ENCODE peak calls at places on chromosomes 6 and 20, in seven cellular contexts. B, X, S, F, T, E and Q are unnamed samples.

GRCh38 chr20:62924567-62925419 is 1.5 kb downstream of the DIDO1 start:
- DNase-seq in B (no peak), X (no peak), S (no peak), F (peak), T (no peak), E (peak), Q (peak)

GRCh38 chr6:144408151-144408550 is 123.0 kb downstream of the UTRN start:
- DNase-seq in B (no peak), X (no peak), S (no peak), F (no peak), T (no peak), E (no peak), Q (no peak)

GRCh38 chr6:142481466-142481865 is 179.7 kb downstream of the ADGRG6 start:
- DNase-seq in B (no peak), X (no peak), S (no peak), F (no peak), T (no peak), E (no peak), Q (no peak)

GRCh38 chr20:49656304-49656703 is 57.4 kb downstream of the B4GALT5 start:
- DNase-seq in B (no peak), X (no peak), S (no peak), F (no peak), T (no peak), E (no peak), Q (no peak)

GRCh38 chr6:144140859-144141258 is 9.5 kb upstream of the STX11 start:
- DNase-seq in B (no peak), X (no peak), S (no peak), F (no peak), T (no peak), E (no peak), Q (no peak)

GRCh38 chr6:30130887-30131862 is 4.8 kb upstream of the TRIM40 start:
- DNase-seq in B (peak), X (peak), S (no peak), F (peak), T (peak), E (peak), Q (peak)

GRCh38 chr20:37344506-37345338 is 1.2 kb upstream of the SRC start:
- DNase-seq in B (no peak), X (no peak), S (no peak), F (peak), T (no peak), E (peak), Q (peak)

GRCh38 chr20:3749689-3750639 is 17.5 kb downstream of the HSPA12B start:
- DNase-seq in B (no peak), X (no peak), S (peak), F (peak), T (peak), E (peak), Q (no peak)

GRCh38 chr20:15584507-15584906 is 988.7 kb downstream of the KIF16B start:
- DNase-seq in B (no peak), X (no peak), S (no peak), F (no peak), T (no peak), E (no peak), Q (no peak)

GRCh38 chr6:3228046-3228671 is 706 bp upstream of the TUBB2B start:
- DNase-seq in B (no peak), X (no peak), S (no peak), F (no peak), T (peak), E (peak), Q (peak)

GRCh38 chr20:44959082-44959895 is 908 bp downstream of the TOMM34 start:
- DNase-seq in B (no peak), X (no peak), S (no peak), F (peak), T (peak), E (peak), Q (peak)

GRCh38 chr6:159112714-159113113 is 56.5 kb upstream of the FNDC1 start:
- DNase-seq in B (no peak), X (no peak), S (no peak), F (no peak), T (no peak), E (no peak), Q (no peak)

GRCh38 chr20:7629880-7630279 is 310.4 kb downstream of the HAO1 start:
- DNase-seq in B (no peak), X (no peak), S (no peak), F (no peak), T (no peak), E (no peak), Q (no peak)

GRCh38 chr20:57076202-57076651 is 190.2 kb downstream of the BMP7 start:
- DNase-seq in B (no peak), X (no peak), S (no peak), F (peak), T (no peak), E (no peak), Q (no peak)

GRCh38 chr6:783966-784365 is 91.0 kb upstream of the EXOC2 start:
- DNase-seq in B (no peak), X (no peak), S (no peak), F (no peak), T (no peak), E (no peak), Q (no peak)

GRCh38 chr6:159107451-159108260 is 61.5 kb upstream of the FNDC1 start:
- DNase-seq in B (no peak), X (no peak), S (no peak), F (no peak), T (no peak), E (no peak), Q (no peak)

GRCh38 chr6:90940812-90941481 is 354.1 kb upstream of the MAP3K7 start:
- DNase-seq in B (peak), X (peak), S (no peak), F (peak), T (peak), E (peak), Q (peak)

GRCh38 chr20:25085756-25086495 is 4.0 kb upstream of the VSX1 start:
- DNase-seq in B (no peak), X (no peak), S (no peak), F (no peak), T (no peak), E (no peak), Q (no peak)

GRCh38 chr6:112289039-112289566 is 34.7 kb upstream of the LAMA4 start:
- DNase-seq in B (no peak), X (no peak), S (no peak), F (no peak), T (no peak), E (no peak), Q (no peak)

GRCh38 chr6:169034523-169035167 is 219.0 kb downstream of the THBS2 start:
- DNase-seq in B (no peak), X (no peak), S (no peak), F (no peak), T (no peak), E (no peak), Q (no peak)

GRCh38 chr6:125974214-125974866 is 12.0 kb upstream of the TRMT11 start:
- DNase-seq in B (peak), X (no peak), S (no peak), F (peak), T (no peak), E (peak), Q (no peak)
- TF ChIP-seq JUND in B (no peak), X (no peak), S (no peak), F (no peak), T (no peak), E (no peak), Q (no peak)

DNA sequence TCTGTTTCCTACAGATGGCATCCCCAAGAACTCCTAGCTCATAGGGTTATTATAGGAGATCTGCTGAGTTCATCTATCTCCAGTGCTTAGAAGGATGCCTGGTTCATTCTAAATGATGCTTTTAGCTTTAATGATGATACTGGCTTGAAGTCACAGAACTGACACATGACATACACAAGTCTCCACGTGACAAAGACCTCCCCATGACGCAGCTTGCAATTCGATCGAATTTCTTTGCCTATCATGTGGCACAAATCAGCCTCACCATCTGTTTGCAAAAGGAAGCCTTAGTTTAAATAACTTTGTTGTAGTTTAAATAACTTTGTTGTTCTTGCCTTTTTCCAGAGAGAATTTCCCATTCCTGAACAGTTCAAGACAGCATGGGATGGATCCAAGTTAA is 44.1 kb upstream of the FAM8A1 start:
- DNase-seq in B (no peak), X (no peak), S (no peak), F (no peak), T (no peak), E (no peak), Q (no peak)
- TF ChIP-seq JUND in B (no peak), X (no peak), S (no peak), F (no peak), T (no peak), E (no peak), Q (no peak)

GRCh38 chr6:165232277-165232654 is 77.1 kb downstream of the C6orf118 start:
- DNase-seq in B (no peak), X (no peak), S (no peak), F (no peak), T (no peak), E (no peak), Q (no peak)

GRCh38 chr6:165231177-165231576 is 78.2 kb downstream of the C6orf118 start:
- DNase-seq in B (no peak), X (no peak), S (no peak), F (no peak), T (no peak), E (no peak), Q (no peak)

GRCh38 chr6:165229216-165229615 is 80.2 kb downstream of the C6orf118 start:
- DNase-seq in B (no peak), X (no peak), S (no peak), F (no peak), T (no peak), E (no peak), Q (no peak)

GRCh38 chr6:165233089-165233488 is 76.3 kb downstream of the C6orf118 start:
- DNase-seq in B (no peak), X (no peak), S (no peak), F (no peak), T (no peak), E (no peak), Q (no peak)

DNA sequence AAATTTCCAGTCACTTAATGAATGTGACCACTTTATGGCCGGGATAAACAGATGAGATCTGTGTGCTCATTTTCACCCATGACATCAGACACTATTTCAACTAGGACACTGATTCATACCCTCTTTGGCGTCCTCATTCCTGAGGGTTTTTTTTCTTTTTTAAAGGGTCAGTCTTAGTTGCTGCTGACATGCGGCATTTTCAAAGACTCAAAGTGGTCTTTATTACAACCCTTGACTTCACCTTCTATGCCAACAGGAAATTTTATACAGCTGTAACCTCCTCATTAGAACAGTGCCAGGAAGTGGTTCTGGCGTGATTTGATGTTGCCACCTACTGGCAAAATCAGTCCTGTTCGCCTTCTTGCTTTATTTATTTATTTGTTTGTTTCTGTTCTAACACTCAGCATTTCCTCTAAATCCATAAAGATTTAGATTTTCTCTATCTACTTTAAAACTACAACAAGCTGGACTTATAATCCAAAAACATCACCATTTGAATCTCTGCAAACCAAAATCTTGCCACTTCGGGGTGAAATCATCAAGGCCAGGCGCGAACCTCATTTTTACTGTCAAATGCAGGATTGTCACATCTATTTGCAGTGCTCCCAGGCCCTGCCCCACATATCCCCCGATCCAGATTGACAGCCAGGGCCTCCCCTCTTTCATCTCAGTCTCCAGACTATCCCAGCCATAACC is 77.7 kb downstream of the C6orf118 start:
- DNase-seq in B (peak), X (no peak), S (no peak), F (no peak), T (no peak), E (peak), Q (no peak)
- TF ChIP-seq JUND in B (no peak), X (no peak), S (no peak), F (no peak), T (no peak), E (no peak), Q (no peak)

GRCh38 chr6:95867205-95867604 is 148.6 kb upstream of the FUT9 start:
- DNase-seq in B (no peak), X (no peak), S (no peak), F (no peak), T (no peak), E (no peak), Q (no peak)

GRCh38 chr6:95865857-95866256 is 149.9 kb upstream of the FUT9 start:
- DNase-seq in B (no peak), X (no peak), S (no peak), F (no peak), T (no peak), E (no peak), Q (no peak)

DNA sequence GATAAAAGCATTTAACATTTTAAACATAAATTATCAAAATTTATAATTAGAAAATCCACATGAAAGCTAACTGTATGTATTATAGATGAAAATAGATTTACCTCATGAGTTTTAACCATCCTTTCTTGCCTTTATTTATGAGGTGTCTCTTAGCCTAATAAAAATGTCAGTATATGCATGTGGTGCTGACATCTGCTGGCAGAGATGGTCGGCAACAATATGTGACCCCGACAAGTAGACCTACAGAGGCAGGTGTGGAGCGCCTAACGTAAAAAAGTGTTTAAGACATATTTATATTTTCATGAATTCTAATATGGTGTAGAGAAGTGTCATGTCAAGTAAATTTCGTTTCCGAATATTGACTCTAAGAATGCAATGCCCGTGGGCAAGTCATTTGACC is 149.0 kb upstream of the FUT9 start:
- DNase-seq in B (peak), X (no peak), S (peak), F (peak), T (peak), E (peak), Q (peak)
- TF ChIP-seq JUND in B (no peak), X (no peak), S (no peak), F (no peak), T (no peak), E (no peak), Q (no peak)

DNA sequence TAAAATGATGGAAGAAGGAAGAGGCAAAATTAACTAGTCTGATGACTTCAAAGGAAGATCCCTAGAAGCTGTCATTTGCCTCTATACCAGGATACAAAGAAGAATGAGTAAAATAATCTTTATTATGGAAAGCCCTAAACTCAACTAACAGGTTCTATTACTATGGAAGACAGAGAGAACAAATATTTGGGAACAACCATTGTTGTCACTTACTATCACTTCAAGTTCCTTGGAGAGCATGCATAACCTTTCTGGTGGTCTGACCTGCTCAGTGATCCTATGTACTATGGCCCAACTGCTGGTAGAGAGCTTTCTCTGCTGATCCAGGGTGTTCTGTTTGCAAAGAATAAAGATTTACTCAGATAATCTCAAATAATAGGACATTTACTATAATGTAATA is 62.8 kb upstream of the TASP1 start:
- DNase-seq in B (no peak), X (no peak), S (no peak), F (no peak), T (no peak), E (no peak), Q (peak)
- TF ChIP-seq JUND in B (no peak), X (no peak), S (no peak), F (no peak), T (no peak), E (no peak), Q (no peak)

DNA sequence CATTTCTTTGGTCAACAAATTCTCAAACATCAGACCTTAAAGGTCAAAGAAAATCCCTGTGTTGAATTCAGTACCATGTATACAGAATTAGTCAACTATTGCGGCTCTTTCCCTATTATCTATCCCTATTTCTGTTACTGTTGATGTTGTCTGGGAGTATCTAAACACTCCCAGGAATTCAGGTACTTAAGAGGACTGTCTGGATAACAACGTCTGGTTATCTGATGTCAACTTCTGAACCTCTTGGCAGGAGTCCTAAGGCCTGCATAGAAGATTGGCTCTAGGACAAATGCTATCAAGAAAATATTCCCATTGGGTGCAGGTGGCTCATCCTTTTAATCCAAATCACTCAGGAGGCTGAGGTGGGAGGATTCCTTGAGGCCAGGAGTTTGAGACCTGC is 255.6 kb downstream of the KHDC1L start:
- DNase-seq in B (no peak), X (no peak), S (no peak), F (no peak), T (no peak), E (no peak), Q (no peak)
- TF ChIP-seq JUND in B (no peak), X (no peak), S (no peak), F (no peak), T (no peak), E (no peak), Q (no peak)

GRCh38 chr20:10565191-10565921 is 108.4 kb downstream of the JAG1 start:
- DNase-seq in B (no peak), X (no peak), S (no peak), F (peak), T (no peak), E (no peak), Q (no peak)
- TF ChIP-seq JUND in B (no peak), X (no peak), S (no peak), F (peak), T (no peak), E (no peak), Q (no peak)